ENCODE peak calls at places on chromosomes 11 and 22, in five cellular contexts. L is left ventricle myocardium inferior, I is SK-N-SH, J is tibial artery, F is uterus. V is an unnamed sample. For H3K4me1, the result is how much of the 10 kb centered on the place peaks cover.

GRCh38 chr11:44563716-44564115 is 1.7 kb upstream of the CD82 start:
- DNase-seq in L (no peak), I (no peak), J (no peak), F (no peak), V (no peak)

GRCh38 chr11:112852141-112852853 is 108.9 kb upstream of the NCAM1 start:
- DNase-seq in L (no peak), I (no peak), J (no peak), F (no peak), V (peak)

GRCh38 chr22:31943206-31943975 is 944 bp upstream of the YWHAH start:
- DNase-seq in L (no peak), I (no peak), J (no peak), F (no peak), V (no peak)

GRCh38 chr22:37822079-37822833 is 926 bp upstream of the GALR3 start:
- DNase-seq in L (no peak), I (no peak), J (no peak), F (no peak), V (no peak)

GRCh38 chr11:127017482-127017881 is 16.9 kb upstream of the KIRREL3 start:
- DNase-seq in L (no peak), I (no peak), J (no peak), F (no peak), V (no peak)

GRCh38 chr11:109075976-109076375 is 346.0 kb upstream of the C11orf87 start:
- DNase-seq in L (peak), I (no peak), J (no peak), F (no peak), V (no peak)

GRCh38 chr11:13016415-13016814 is 7.3 kb downstream of the RASSF10 start:
- DNase-seq in L (no peak), I (no peak), J (no peak), F (no peak), V (no peak)

GRCh38 chr11:60972182-60973030 is 926 bp downstream of the CD6 start:
- DNase-seq in L (no peak), I (no peak), J (no peak), F (no peak), V (no peak)

GRCh38 chr22:27576815-27577564 is 224.6 kb downstream of the MN1 start:
- DNase-seq in L (peak), I (no peak), J (no peak), F (no peak), V (no peak)

GRCh38 chr22:37930952-37931440 is 22.4 kb downstream of the C22orf23 start:
- DNase-seq in L (no peak), I (no peak), J (no peak), F (no peak), V (no peak)

GRCh38 chr11:2789791-2790580 is 90.2 kb upstream of the KCNQ1OT1 start:
- DNase-seq in L (peak), I (no peak), J (peak), F (peak), V (no peak)

GRCh38 chr11:106880121-106880520 is 138.2 kb downstream of the GUCY1A2 start:
- DNase-seq in L (no peak), I (no peak), J (no peak), F (no peak), V (no peak)

GRCh38 chr11:122202951-122203456 is 87.0 kb upstream of the BLID start:
- DNase-seq in L (peak), I (peak), J (peak), F (peak), V (peak)

GRCh38 chr22:30763815-30764686 is 69.4 kb downstream of the OSBP2 start:
- DNase-seq in L (no peak), I (peak), J (no peak), F (peak), V (peak)

GRCh38 chr11:115505165-115505564 is 950 bp upstream of the CADM1 start:
- DNase-seq in L (no peak), I (peak), J (no peak), F (peak), V (peak)

GRCh38 chr22:33299245-33299956 is 241.2 kb upstream of the SYN3 start:
- DNase-seq in L (no peak), I (no peak), J (no peak), F (no peak), V (no peak)
- TF ChIP-seq CTCF in L (no peak), I (no peak), J (no peak), F (no peak), V (no peak)

DNA sequence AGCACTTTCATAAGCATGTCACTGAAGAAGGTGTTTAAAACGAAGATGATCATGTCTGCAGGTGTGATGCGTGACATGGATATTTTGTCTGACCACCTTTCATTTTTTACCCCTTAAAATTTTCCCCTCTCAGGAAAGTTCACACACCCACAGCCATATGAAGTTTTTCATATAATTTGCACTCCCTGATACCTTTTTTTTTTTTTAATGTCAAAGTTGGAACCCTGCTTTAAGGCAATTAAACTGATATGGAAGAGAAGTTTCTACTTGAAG is 104.6 kb downstream of the ATXN10 start:
- DNase-seq in L (no peak), I (no peak), J (no peak), F (no peak), V (no peak)
- H3K4me1 ChIP-seq in L (under half), I (under half), J (under half), F (under half), V (under half)

GRCh38 chr22:39275814-39276443 is 31.1 kb upstream of the PDGFB start:
- DNase-seq in L (no peak), I (no peak), J (no peak), F (no peak), V (no peak)

GRCh38 chr22:39277135-39277607 is 32.4 kb upstream of the PDGFB start:
- DNase-seq in L (no peak), I (no peak), J (no peak), F (no peak), V (no peak)

GRCh38 chr22:39270792-39271191 is 26.0 kb upstream of the PDGFB start:
- DNase-seq in L (no peak), I (no peak), J (no peak), F (no peak), V (no peak)

GRCh38 chr22:39276461-39277134 is 31.8 kb upstream of the PDGFB start:
- DNase-seq in L (no peak), I (no peak), J (no peak), F (no peak), V (no peak)

DNA sequence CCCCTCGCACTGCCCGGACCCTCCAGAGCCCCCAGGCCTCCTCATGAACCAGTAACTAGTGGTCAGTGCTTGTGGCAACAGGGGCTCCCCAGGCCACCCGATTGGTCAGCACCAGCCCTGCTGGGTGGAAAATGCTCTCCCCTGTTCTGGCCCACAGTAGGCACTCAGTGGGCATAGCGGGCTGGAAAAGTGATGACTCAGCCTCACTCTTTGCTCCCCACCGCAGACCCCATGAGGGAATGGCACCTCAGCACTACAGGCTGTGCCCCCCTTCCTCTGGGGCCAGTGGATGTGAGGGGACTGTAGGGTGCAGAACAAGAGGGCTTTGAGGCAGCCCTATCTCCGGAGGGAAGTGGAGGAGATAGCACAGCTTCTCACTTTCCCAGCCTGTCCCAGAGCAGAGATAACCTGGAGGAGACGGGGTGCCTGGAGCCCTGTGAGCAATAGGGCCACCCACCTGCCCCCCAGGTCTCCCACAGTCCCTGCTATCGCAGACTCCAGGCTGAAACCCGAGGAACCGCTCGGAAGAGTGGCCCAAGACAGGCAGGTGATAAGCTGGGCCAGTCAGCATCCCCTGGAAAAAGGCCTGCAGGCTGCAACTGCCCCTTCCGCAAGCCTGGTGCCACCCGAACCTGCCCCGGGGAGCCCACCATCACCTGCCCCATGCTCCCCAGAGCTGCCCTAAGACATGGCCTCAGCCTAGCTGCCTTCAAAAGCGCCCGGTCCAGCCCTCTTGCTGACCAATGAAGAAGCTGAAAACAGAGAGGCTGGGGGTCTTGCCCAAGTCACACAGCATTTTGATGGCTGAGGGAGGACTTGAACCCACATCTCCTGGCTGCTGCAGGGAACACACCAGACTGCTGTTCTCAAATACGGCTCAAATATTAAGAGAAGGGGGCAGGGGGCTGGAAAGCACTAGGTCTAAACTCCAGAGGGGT is 29.4 kb upstream of the PDGFB start:
- DNase-seq in L (no peak), I (no peak), J (no peak), F (no peak), V (no peak)
- TF ChIP-seq CTCF in L (no peak), I (no peak), J (no peak), F (no peak), V (no peak)

GRCh38 chr11:8720376-8720775 is 37.8 kb downstream of the RPL27A start:
- DNase-seq in L (no peak), I (no peak), J (no peak), F (no peak), V (no peak)

GRCh38 chr11:8715501-8715900 is 32.9 kb downstream of the RPL27A start:
- DNase-seq in L (no peak), I (no peak), J (no peak), F (peak), V (peak)

GRCh38 chr11:8719260-8720190 is 36.9 kb downstream of the RPL27A start:
- DNase-seq in L (peak), I (no peak), J (peak), F (peak), V (peak)

GRCh38 chr11:8717544-8717875 is 34.9 kb downstream of the RPL27A start:
- DNase-seq in L (no peak), I (no peak), J (no peak), F (no peak), V (no peak)

GRCh38 chr11:8717876-8718753 is 35.5 kb downstream of the RPL27A start:
- DNase-seq in L (peak), I (no peak), J (peak), F (peak), V (peak)
- H3K4me1 ChIP-seq in L (half or more), I (half or more), J (under half), F (under half), V (half or more)

GRCh38 chr11:9260182-9261146 is 4.7 kb downstream of the DENND5A start:
- DNase-seq in L (no peak), I (peak), J (no peak), F (no peak), V (no peak)
- TF ChIP-seq CTCF in L (peak), I (peak), J (no peak), F (peak), V (no peak)

GRCh38 chr22:41863472-41863871 is 30.6 kb downstream of the SREBF2 start:
- DNase-seq in L (no peak), I (no peak), J (no peak), F (no peak), V (no peak)
- H3K4me1 ChIP-seq in L (under half), I (under half), J (under half), F (under half), V (half or more)

DNA sequence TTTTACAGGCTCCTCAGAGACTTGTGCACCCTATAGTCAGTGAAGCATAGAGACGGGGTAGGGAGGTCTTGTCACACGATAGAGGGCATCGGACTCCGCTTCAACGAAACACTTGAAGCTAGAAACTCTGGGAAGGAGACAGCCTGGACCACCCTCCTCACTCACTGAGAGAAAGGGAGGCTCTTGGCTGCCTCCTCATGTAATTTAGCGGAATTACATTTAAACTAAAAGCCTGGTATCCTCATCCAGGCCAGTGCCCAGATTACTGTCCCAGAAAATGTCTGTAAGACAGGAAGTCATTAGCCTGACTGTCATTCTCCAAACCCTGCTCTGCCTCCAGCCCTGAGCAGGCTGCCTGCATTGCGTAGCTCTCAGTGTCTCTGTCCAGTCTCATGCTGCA is 36.0 kb downstream of the TTLL1 start:
- DNase-seq in L (no peak), I (peak), J (no peak), F (no peak), V (no peak)
- TF ChIP-seq CTCF in L (no peak), I (no peak), J (no peak), F (no peak), V (no peak)